ENCODE peak calls at places on chromosomes 16 and 17, in six cellular contexts. L is neuronal stem cell, R is IMR-90, P is mesendoderm, K is mesenchymal stem cell, B is H1. E is an unnamed sample.

GRCh38 chr17:7393613-7394451 is 493 bp downstream of the PLSCR3 start:
- DNase-seq in L (no peak), B (no peak), P (peak; percentile 66), R (no peak), K (peak; percentile 41), E (peak; percentile 81)

GRCh38 chr16:68216240-68216639 is 19.7 kb downstream of the ESRP2 start:
- DNase-seq in R (no peak), P (no peak), L (no peak), B (no peak), K (no peak), E (no peak)

GRCh38 chr17:29150191-29150590 is 30.0 kb downstream of the MYO18A start:
- DNase-seq in K (no peak), B (no peak), L (no peak), P (no peak), R (no peak), E (no peak)

GRCh38 chr17:14317383-14317782 is 16.5 kb downstream of the HS3ST3B1 start:
- DNase-seq in P (no peak), L (no peak), R (no peak), K (no peak), B (no peak), E (peak; percentile 67)

GRCh38 chr16:27204232-27204915 is 1.0 kb downstream of the KDM8 start:
- DNase-seq in P (no peak), R (no peak), K (no peak), L (no peak), B (no peak), E (no peak)

GRCh38 chr17:9702916-9703780 is 57.8 kb downstream of the USP43 start:
- DNase-seq in K (no peak), B (no peak), L (no peak), R (no peak), P (no peak), E (no peak)

GRCh38 chr16:23069844-23070243 is 79.4 kb downstream of the USP31 start:
- DNase-seq in B (no peak), L (no peak), K (no peak), P (no peak), R (no peak), E (no peak)

GRCh38 chr17:15307686-15308085 is 33.7 kb downstream of the TEKT3 start:
- DNase-seq in L (no peak), P (no peak), R (peak; percentile 89), K (peak; percentile 30), B (no peak), E (no peak)

GRCh38 chr17:13931111-13931526 is 138.2 kb upstream of the COX10 start:
- DNase-seq in B (no peak), P (peak; percentile 29), R (peak; percentile 19), K (peak; percentile 36), L (no peak), E (no peak)

GRCh38 chr17:73429440-73430164 is 117.8 kb upstream of the CDC42EP4 start:
- DNase-seq in P (peak; percentile 76), R (peak; percentile 60), L (peak; percentile 80), K (peak; percentile 69), B (peak; percentile 46), E (peak; percentile 91)

GRCh38 chr17:73430165-73430680 is 118.4 kb upstream of the CDC42EP4 start:
- DNase-seq in B (no peak), L (no peak), R (no peak), P (no peak), K (no peak), E (peak; percentile 26)

GRCh38 chr17:73432624-73433190 is 120.9 kb upstream of the CDC42EP4 start:
- DNase-seq in R (no peak), L (no peak), P (no peak), B (no peak), K (no peak), E (peak; percentile 20)

GRCh38 chr17:73431401-73432205 is 119.8 kb upstream of the CDC42EP4 start:
- DNase-seq in P (no peak), B (no peak), L (no peak), K (no peak), R (no peak), E (peak; percentile 30)

DNA sequence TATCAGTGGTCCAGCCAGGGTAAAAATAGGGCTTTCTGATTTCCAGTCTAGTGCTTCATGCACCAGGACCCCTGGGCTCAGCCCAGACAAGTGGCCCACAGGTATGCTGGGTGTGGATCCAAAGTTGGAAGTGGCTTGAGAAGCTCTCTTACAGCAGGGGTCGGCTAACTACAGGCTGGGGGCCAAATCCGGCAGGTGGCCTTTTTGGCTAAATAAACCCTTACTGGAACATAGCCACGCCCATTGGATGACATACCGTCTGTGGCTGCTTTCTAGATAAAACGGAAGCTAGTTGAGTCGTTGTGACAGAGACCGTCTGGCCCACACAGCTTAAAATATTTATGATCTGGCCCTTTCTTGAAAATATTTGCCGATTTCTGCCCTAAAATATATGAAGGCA is 119.0 kb upstream of the CDC42EP4 start:
- DNase-seq in P (no peak), L (no peak), B (no peak), R (no peak), K (peak; percentile 13), E (peak; percentile 24)
- H2BK15ac ChIP-seq in P (no peak overlapping the region), L (no peak overlapping the region), B (no peak overlapping the region), R (no peak overlapping the region), K (no peak overlapping the region), E (no peak overlapping the region)

GRCh38 chr16:74637742-74638453 is 28.8 kb downstream of the RFWD3 start:
- DNase-seq in P (no peak), K (no peak), L (no peak), R (no peak), B (no peak), E (no peak)

DNA sequence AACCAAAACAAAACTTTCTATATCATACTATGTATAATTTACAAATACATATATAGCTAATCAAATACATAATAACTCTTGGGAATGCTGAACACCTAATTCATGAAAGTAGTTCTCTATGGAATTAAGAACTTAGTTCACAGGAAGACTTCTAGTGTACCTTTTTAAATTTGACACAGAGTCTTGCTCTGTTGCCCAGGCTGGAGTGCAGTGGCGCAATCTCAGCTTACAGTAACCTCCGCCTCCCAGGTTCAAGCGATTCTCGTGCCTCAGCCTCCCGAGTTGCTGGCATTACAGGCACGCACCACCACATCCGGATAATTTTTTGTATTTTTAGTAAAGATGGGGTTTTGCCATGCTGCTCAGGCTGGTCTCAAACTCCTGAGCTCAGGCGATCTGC is 24.7 kb downstream of the RFWD3 start:
- DNase-seq in L (no peak), K (no peak), P (no peak), B (no peak), R (no peak), E (no peak)
- H2BK15ac ChIP-seq in L (no peak overlapping the region), K (no peak overlapping the region), P (no peak overlapping the region), B (no peak overlapping the region), R (no peak overlapping the region), E (no peak overlapping the region)

GRCh38 chr17:48056879-48057278 is 8.7 kb downstream of the NFE2L1 start:
- DNase-seq in L (no peak), R (no peak), B (no peak), K (no peak), P (no peak), E (no peak)
- H2BK15ac ChIP-seq in L (no peak overlapping the region), R (no peak overlapping the region), B (no peak overlapping the region), K (no peak overlapping the region), P (no peak overlapping the region), E (no peak overlapping the region)

GRCh38 chr16:3188925-3189825 is 1.2 kb downstream of the OR1F1 start:
- DNase-seq in B (no peak), L (no peak), P (peak; percentile 90), K (peak; percentile 80), R (peak; percentile 59), E (peak; percentile 84)
- H2BK15ac ChIP-seq in B (peak overlapping the region; percentile 98), L (peak overlapping the region; percentile 19), P (no peak overlapping the region), K (no peak overlapping the region), R (no peak overlapping the region), E (no peak overlapping the region)

DNA sequence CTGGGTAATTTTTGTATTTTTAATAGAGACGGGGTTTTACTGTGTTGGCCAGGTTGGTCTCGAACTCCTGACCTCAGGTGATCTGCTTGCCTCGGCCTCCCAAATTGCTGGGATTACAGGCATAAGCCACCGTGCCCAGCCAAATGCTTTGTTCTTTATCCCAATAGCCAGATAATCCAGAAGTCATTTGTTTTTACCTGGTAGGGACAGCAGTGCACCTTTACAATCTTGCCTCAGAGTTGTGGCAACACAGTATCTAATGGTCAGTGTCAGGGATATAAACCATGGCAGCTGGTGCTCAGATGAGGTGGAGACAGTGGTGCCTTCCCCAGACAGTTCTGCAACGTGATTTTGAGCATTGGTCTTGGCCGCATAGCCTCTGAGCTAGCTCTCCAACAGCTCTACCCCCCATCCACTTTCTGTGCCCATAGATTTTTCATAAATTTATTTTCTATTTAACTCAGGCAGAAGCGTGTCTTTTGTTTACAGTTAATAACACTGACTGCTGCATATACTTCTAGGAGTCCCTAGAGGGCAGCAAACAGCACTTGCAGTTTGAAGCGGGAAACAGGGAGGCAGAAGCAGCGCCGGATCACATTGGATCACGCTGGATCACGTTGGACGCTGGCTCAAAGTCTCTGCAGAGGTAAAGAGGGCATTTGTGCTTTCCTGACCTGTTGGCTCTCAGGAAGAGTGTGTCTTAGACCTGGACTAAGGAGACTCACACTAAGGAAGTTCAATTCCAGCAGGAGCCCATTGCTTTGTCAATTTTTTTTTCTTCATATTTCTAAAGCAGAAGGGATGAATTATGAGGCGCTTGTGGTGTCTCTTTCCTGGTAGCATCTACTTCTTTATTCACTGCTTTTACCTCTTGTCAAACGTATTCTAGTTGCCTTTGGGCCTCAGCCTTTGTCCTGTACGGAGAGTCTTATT is 5.1 kb upstream of the GGT6 start:
- DNase-seq in K (peak; percentile 82), R (peak; percentile 75), B (no peak), L (peak; percentile 61), P (peak; percentile 89), E (peak; percentile 89)
- H2BK15ac ChIP-seq in K (no peak overlapping the region), R (no peak overlapping the region), B (peak overlapping the region; percentile 13), L (no peak overlapping the region), P (no peak overlapping the region), E (no peak overlapping the region)

GRCh38 chr17:79683365-79683764 is 47.4 kb upstream of the ENPP7 start:
- DNase-seq in B (no peak), L (no peak), P (no peak), R (no peak), K (no peak), E (no peak)
- H2BK15ac ChIP-seq in B (peak overlapping the region; percentile 89), L (no peak overlapping the region), P (no peak overlapping the region), R (no peak overlapping the region), K (no peak overlapping the region), E (no peak overlapping the region)

GRCh38 chr17:72189781-72190593 is 69.2 kb downstream of the SOX9 start:
- DNase-seq in R (peak; percentile 36), B (no peak), K (no peak), L (no peak), P (no peak), E (no peak)
- H2BK15ac ChIP-seq in R (peak overlapping the region; percentile 32), B (no peak overlapping the region), K (peak overlapping the region; percentile 4), L (no peak overlapping the region), P (no peak overlapping the region), E (no peak overlapping the region)

DNA sequence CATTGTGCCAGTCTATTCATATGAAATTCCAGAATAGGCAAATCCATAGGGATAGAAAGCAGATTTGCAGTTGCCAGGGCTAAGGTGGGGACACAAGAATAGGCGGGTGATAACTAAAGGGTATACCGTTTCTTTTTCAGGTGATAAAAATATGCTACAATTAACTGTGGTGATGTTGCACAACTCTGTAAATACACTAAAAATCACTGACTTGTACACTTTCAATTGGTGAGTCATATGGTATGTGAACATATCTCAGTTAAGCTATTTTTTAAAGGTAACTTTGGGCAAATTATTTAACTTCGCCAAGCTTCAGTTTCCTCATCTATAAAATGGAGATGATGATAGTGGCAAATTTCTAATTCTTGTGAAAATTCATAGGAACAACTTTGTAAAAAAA is 65.9 kb downstream of the CDYL2 start:
- DNase-seq in P (no peak), L (no peak), B (no peak), R (no peak), K (no peak), E (no peak)
- H2BK15ac ChIP-seq in P (no peak overlapping the region), L (no peak overlapping the region), B (no peak overlapping the region), R (no peak overlapping the region), K (no peak overlapping the region), E (no peak overlapping the region)

GRCh38 chr17:48375356-48375755 is 54.7 kb downstream of the SKAP1 start:
- DNase-seq in L (no peak), K (peak; percentile 76), P (no peak), B (no peak), R (peak; percentile 35), E (no peak)
- H2BK15ac ChIP-seq in L (no peak overlapping the region), K (no peak overlapping the region), P (no peak overlapping the region), B (no peak overlapping the region), R (no peak overlapping the region), E (no peak overlapping the region)

E was measured in H9.